ENCODE peak calls at places on chromosomes 5 and 9, in nine cellular contexts. One of them, this sample, is unnamed.

GRCh38 chr5:28374492-28374934 is 1336.1 kb upstream of the CDH9 start:
- DNase-seq in A549: peak
- DNase-seq in tibial artery: no peak
- DNase-seq in colonic mucosa: no peak
- DNase-seq in pancreas: no peak
- DNase-seq in fibroblast of lung: no peak
- DNase-seq in lung: peak
- DNase-seq in heart left ventricle: no peak
- DNase-seq in tibial nerve: no peak
- DNase-seq in this sample: no peak

GRCh38 chr5:63961598-63962161 is 565 bp downstream of the HTR1A start:
- DNase-seq in A549: no peak
- DNase-seq in tibial artery: no peak
- DNase-seq in colonic mucosa: no peak
- DNase-seq in pancreas: no peak
- DNase-seq in fibroblast of lung: no peak
- DNase-seq in lung: no peak
- DNase-seq in heart left ventricle: no peak
- DNase-seq in tibial nerve: no peak
- DNase-seq in this sample: no peak

GRCh38 chr9:121939643-121940042 is 153.5 kb downstream of the TTLL11 start:
- DNase-seq in A549: no peak
- DNase-seq in tibial artery: no peak
- DNase-seq in colonic mucosa: no peak
- DNase-seq in pancreas: no peak
- DNase-seq in fibroblast of lung: no peak
- DNase-seq in lung: no peak
- DNase-seq in heart left ventricle: no peak
- DNase-seq in tibial nerve: no peak
- DNase-seq in this sample: no peak

GRCh38 chr5:179416114-179416730 is 71.0 kb upstream of the ADAMTS2 start:
- DNase-seq in A549: no peak
- DNase-seq in tibial artery: no peak
- DNase-seq in colonic mucosa: peak
- DNase-seq in pancreas: no peak
- DNase-seq in fibroblast of lung: no peak
- DNase-seq in lung: no peak
- DNase-seq in heart left ventricle: no peak
- DNase-seq in tibial nerve: no peak
- DNase-seq in this sample: no peak

GRCh38 chr5:112594060-112594850 is 143.4 kb upstream of the APC start:
- DNase-seq in A549: no peak
- DNase-seq in tibial artery: no peak
- DNase-seq in colonic mucosa: no peak
- DNase-seq in pancreas: no peak
- DNase-seq in fibroblast of lung: no peak
- DNase-seq in lung: no peak
- DNase-seq in heart left ventricle: no peak
- DNase-seq in tibial nerve: no peak
- DNase-seq in this sample: no peak

GRCh38 chr9:137813651-137814415 is 63.7 kb upstream of the CACNA1B start:
- DNase-seq in A549: no peak
- DNase-seq in tibial artery: no peak
- DNase-seq in colonic mucosa: no peak
- DNase-seq in pancreas: no peak
- DNase-seq in fibroblast of lung: no peak
- DNase-seq in lung: peak
- DNase-seq in heart left ventricle: no peak
- DNase-seq in tibial nerve: no peak
- DNase-seq in this sample: no peak

GRCh38 chr9:79799691-79800345 is 228.1 kb downstream of the TLE4 start:
- DNase-seq in A549: no peak
- DNase-seq in tibial artery: peak
- DNase-seq in colonic mucosa: no peak
- DNase-seq in pancreas: no peak
- DNase-seq in fibroblast of lung: peak
- DNase-seq in lung: peak
- DNase-seq in heart left ventricle: peak
- DNase-seq in tibial nerve: no peak
- DNase-seq in this sample: no peak

GRCh38 chr5:15260347-15261278 is 239.4 kb upstream of the FBXL7 start:
- DNase-seq in A549: no peak
- DNase-seq in tibial artery: no peak
- DNase-seq in colonic mucosa: no peak
- DNase-seq in pancreas: no peak
- DNase-seq in fibroblast of lung: peak
- DNase-seq in lung: no peak
- DNase-seq in heart left ventricle: no peak
- DNase-seq in tibial nerve: no peak
- DNase-seq in this sample: no peak

GRCh38 chr9:120928720-120929389 is 2.3 kb upstream of the TRAF1 start:
- DNase-seq in A549: peak
- DNase-seq in tibial artery: peak
- DNase-seq in colonic mucosa: peak
- DNase-seq in pancreas: peak
- DNase-seq in fibroblast of lung: no peak
- DNase-seq in lung: peak
- DNase-seq in heart left ventricle: peak
- DNase-seq in tibial nerve: peak
- DNase-seq in this sample: no peak

GRCh38 chr9:73155389-73155788 is 3.7 kb downstream of the ANXA1 start:
- DNase-seq in A549: no peak
- DNase-seq in tibial artery: no peak
- DNase-seq in colonic mucosa: no peak
- DNase-seq in pancreas: no peak
- DNase-seq in fibroblast of lung: no peak
- DNase-seq in lung: no peak
- DNase-seq in heart left ventricle: no peak
- DNase-seq in tibial nerve: no peak
- DNase-seq in this sample: no peak

GRCh38 chr5:111147502-111147901 is 55.4 kb downstream of the WDR36 start:
- DNase-seq in A549: no peak
- DNase-seq in tibial artery: no peak
- DNase-seq in colonic mucosa: no peak
- DNase-seq in pancreas: no peak
- DNase-seq in fibroblast of lung: no peak
- DNase-seq in lung: no peak
- DNase-seq in heart left ventricle: no peak
- DNase-seq in tibial nerve: no peak
- DNase-seq in this sample: no peak

GRCh38 chr5:111142932-111143331 is 50.8 kb downstream of the WDR36 start:
- DNase-seq in A549: no peak
- DNase-seq in tibial artery: no peak
- DNase-seq in colonic mucosa: no peak
- DNase-seq in pancreas: no peak
- DNase-seq in fibroblast of lung: peak
- DNase-seq in lung: no peak
- DNase-seq in heart left ventricle: no peak
- DNase-seq in tibial nerve: no peak
- DNase-seq in this sample: no peak

GRCh38 chr5:111146053-111146452 is 53.9 kb downstream of the WDR36 start:
- DNase-seq in A549: no peak
- DNase-seq in tibial artery: no peak
- DNase-seq in colonic mucosa: no peak
- DNase-seq in pancreas: no peak
- DNase-seq in fibroblast of lung: no peak
- DNase-seq in lung: no peak
- DNase-seq in heart left ventricle: no peak
- DNase-seq in tibial nerve: no peak
- DNase-seq in this sample: no peak

GRCh38 chr5:111144352-111144930 is 52.3 kb downstream of the WDR36 start:
- DNase-seq in A549: no peak
- DNase-seq in tibial artery: no peak
- DNase-seq in colonic mucosa: no peak
- DNase-seq in pancreas: no peak
- DNase-seq in fibroblast of lung: no peak
- DNase-seq in lung: no peak
- DNase-seq in heart left ventricle: no peak
- DNase-seq in tibial nerve: no peak
- DNase-seq in this sample: no peak

GRCh38 chr5:111143910-111144309 is 51.8 kb downstream of the WDR36 start:
- DNase-seq in A549: no peak
- DNase-seq in tibial artery: peak
- DNase-seq in colonic mucosa: no peak
- DNase-seq in pancreas: peak
- DNase-seq in fibroblast of lung: peak
- DNase-seq in lung: no peak
- DNase-seq in heart left ventricle: peak
- DNase-seq in tibial nerve: peak
- DNase-seq in this sample: peak
- H3K27ac ChIP-seq in A549: no peak
- H3K27ac ChIP-seq in tibial artery: no peak
- H3K27ac ChIP-seq in colonic mucosa: no peak
- H3K27ac ChIP-seq in pancreas: no peak
- H3K27ac ChIP-seq in fibroblast of lung: no peak
- H3K27ac ChIP-seq in lung: no peak
- H3K27ac ChIP-seq in heart left ventricle: no peak
- H3K27ac ChIP-seq in tibial nerve: no peak
- H3K27ac ChIP-seq in this sample: no peak

GRCh38 chr9:112921549-112921948 is 30.9 kb upstream of the SLC46A2 start:
- DNase-seq in A549: no peak
- DNase-seq in tibial artery: no peak
- DNase-seq in colonic mucosa: no peak
- DNase-seq in pancreas: no peak
- DNase-seq in fibroblast of lung: peak
- DNase-seq in lung: no peak
- DNase-seq in heart left ventricle: no peak
- DNase-seq in tibial nerve: no peak
- DNase-seq in this sample: peak

DNA sequence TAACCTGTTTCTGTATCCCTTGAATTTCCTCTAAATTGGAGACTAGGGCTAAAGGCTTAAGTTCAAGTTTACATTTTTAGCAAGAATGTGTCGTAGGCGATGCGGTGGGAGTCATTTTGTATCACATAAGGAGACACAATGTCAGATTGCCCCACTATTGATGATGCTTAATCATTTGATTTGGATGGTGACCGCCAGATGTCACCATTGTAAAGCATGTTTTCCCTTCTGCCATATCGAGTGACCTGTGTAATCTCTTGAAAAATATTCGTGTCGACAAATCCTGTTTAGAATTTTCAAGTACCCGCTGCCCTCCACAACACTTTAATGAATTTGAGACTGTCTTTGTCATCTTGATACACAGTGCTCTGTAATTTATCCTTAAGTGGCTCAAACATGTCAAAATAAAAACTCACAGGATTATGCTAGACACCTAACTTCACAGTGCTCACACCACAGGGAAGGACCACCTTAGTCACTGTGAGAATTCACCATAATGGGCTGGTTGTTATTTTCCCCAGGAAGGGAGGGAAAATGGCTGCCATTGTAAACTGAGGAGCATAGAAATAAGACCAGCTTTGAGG is 34.5 kb upstream of the SLC46A2 start:
- DNase-seq in A549: peak
- DNase-seq in tibial artery: no peak
- DNase-seq in colonic mucosa: no peak
- DNase-seq in pancreas: peak
- DNase-seq in fibroblast of lung: peak
- DNase-seq in lung: no peak
- DNase-seq in heart left ventricle: no peak
- DNase-seq in tibial nerve: no peak
- DNase-seq in this sample: no peak
- TF ChIP-seq CTCF in A549: peak
- TF ChIP-seq CTCF in tibial artery: peak
- TF ChIP-seq CTCF in colonic mucosa: peak
- TF ChIP-seq CTCF in pancreas: no peak
- TF ChIP-seq CTCF in fibroblast of lung: peak
- TF ChIP-seq CTCF in lung: no peak
- TF ChIP-seq CTCF in heart left ventricle: peak
- TF ChIP-seq CTCF in tibial nerve: no peak
- TF ChIP-seq CTCF in this sample: peak

GRCh38 chr5:172741206-172741582 is 29.8 kb downstream of the DUSP1 start:
- DNase-seq in A549: no peak
- DNase-seq in tibial artery: no peak
- DNase-seq in colonic mucosa: no peak
- DNase-seq in pancreas: no peak
- DNase-seq in fibroblast of lung: no peak
- DNase-seq in lung: no peak
- DNase-seq in heart left ventricle: no peak
- DNase-seq in tibial nerve: no peak
- DNase-seq in this sample: no peak
- H3K27ac ChIP-seq in A549: peak
- H3K27ac ChIP-seq in tibial artery: peak
- H3K27ac ChIP-seq in colonic mucosa: peak
- H3K27ac ChIP-seq in pancreas: no peak
- H3K27ac ChIP-seq in fibroblast of lung: peak
- H3K27ac ChIP-seq in lung: peak
- H3K27ac ChIP-seq in heart left ventricle: peak
- H3K27ac ChIP-seq in tibial nerve: peak
- H3K27ac ChIP-seq in this sample: peak

DNA sequence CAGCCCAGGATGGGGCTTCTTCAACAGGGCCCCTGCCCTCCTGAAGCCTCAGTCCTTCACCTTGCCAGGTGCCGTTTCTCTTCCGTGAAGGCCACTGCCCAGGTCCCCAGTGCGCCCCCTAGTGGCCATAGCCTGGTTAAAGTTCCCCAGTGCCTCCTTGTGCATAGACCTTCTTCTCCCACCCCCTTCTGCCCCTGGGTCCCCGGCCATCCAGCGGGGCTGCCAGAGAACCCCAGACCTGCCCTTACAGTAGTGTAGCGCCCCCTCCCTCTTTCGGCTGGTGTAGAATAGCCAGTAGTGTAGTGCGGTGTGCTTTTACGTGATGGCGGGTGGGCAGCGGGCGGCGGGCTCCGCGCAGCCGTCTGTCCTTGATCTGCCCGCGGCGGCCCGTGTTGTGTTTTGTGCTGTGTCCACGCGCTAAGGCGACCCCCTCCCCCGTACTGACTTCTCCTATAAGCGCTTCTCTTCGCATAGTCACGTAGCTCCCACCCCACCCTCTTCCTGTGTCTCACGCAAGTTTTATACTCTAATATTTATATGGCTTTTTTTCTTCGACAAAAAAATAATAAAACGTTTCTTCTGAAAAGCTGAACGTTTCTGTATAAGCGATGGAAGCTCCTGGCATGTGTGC is 23.6 kb downstream of the PCDHGC5 start:
- DNase-seq in A549: peak
- DNase-seq in tibial artery: peak
- DNase-seq in colonic mucosa: peak
- DNase-seq in pancreas: peak
- DNase-seq in fibroblast of lung: peak
- DNase-seq in lung: peak
- DNase-seq in heart left ventricle: peak
- DNase-seq in tibial nerve: peak
- DNase-seq in this sample: no peak
- TF ChIP-seq CTCF in A549: peak
- TF ChIP-seq CTCF in tibial artery: peak
- TF ChIP-seq CTCF in colonic mucosa: peak
- TF ChIP-seq CTCF in pancreas: peak
- TF ChIP-seq CTCF in fibroblast of lung: peak
- TF ChIP-seq CTCF in lung: no peak
- TF ChIP-seq CTCF in heart left ventricle: peak
- TF ChIP-seq CTCF in tibial nerve: peak
- TF ChIP-seq CTCF in this sample: peak